ENCODE peak calls at places on chromosomes 2 and 18, in seven cellular contexts. N is ovary, G is H1, H is left ventricle myocardium inferior, R is fibroblast of lung, J is lung, V is tibial nerve. P is an unnamed sample.
A peak's percentile ranks its signal among the peaks of the same experiment; 100 is the strongest.

GRCh38 chr18:73901589-73901988 is 246.0 kb downstream of the FBXO15 start:
- DNase-seq in N (no peak), G (no peak), H (no peak), R (no peak), J (no peak), V (no peak), P (no peak)

GRCh38 chr2:167196461-167197252 is 308.4 kb downstream of the XIRP2 start:
- DNase-seq in N (no peak), G (no peak), H (peak; percentile 46), R (peak; percentile 78), J (no peak), V (no peak), P (no peak)

GRCh38 chr2:19114754-19115231 is 243.6 kb downstream of the OSR1 start:
- DNase-seq in N (no peak), G (no peak), H (peak; percentile 27), R (no peak), J (no peak), V (no peak), P (no peak)

GRCh38 chr18:57231846-57232245 is 85.0 kb downstream of the BOD1L2 start:
- DNase-seq in N (no peak), G (no peak), H (no peak), R (no peak), J (no peak), V (no peak), P (no peak)

GRCh38 chr18:26526128-26526965 is 22.0 kb downstream of the KCTD1 start:
- DNase-seq in N (no peak), G (peak; percentile 50), H (no peak), R (no peak), J (no peak), V (no peak), P (no peak)

GRCh38 chr18:65859075-65859474 is 108.3 kb downstream of the CDH7 start:
- DNase-seq in N (no peak), G (no peak), H (no peak), R (no peak), J (no peak), V (no peak), P (no peak)

GRCh38 chr2:8607591-8607990 is 74.3 kb upstream of the ID2 start:
- DNase-seq in N (no peak), G (no peak), H (no peak), R (no peak), J (no peak), V (no peak), P (peak; percentile 62)

GRCh38 chr2:400988-401679 is 113.2 kb upstream of the ALKAL2 start:
- DNase-seq in N (no peak), G (peak; percentile 46), H (no peak), R (no peak), J (no peak), V (no peak), P (no peak)

GRCh38 chr2:239019193-239019581 is 171.3 kb downstream of the TWIST2 start:
- DNase-seq in N (peak; percentile 16), G (no peak), H (no peak), R (no peak), J (no peak), V (no peak), P (no peak)

GRCh38 chr2:184543832-184544231 is 54.5 kb upstream of the ZNF804A start:
- DNase-seq in N (no peak), G (no peak), H (no peak), R (no peak), J (no peak), V (no peak), P (no peak)

GRCh38 chr2:48343571-48344440 is 186.1 kb upstream of the STON1 start:
- DNase-seq in N (no peak), G (no peak), H (no peak), R (peak; percentile 88), J (no peak), V (no peak), P (no peak)

GRCh38 chr2:233793465-233794127 is 15.5 kb downstream of the MROH2A start:
- DNase-seq in N (no peak), G (peak; percentile 23), H (no peak), R (no peak), J (peak; percentile 26), V (no peak), P (no peak)

GRCh38 chr2:23664069-23664788 is 262.7 kb downstream of the ATAD2B start:
- DNase-seq in N (no peak), G (no peak), H (no peak), R (no peak), J (no peak), V (no peak), P (no peak)

GRCh38 chr18:8962192-8962772 is 140.2 kb upstream of the NDUFV2 start:
- DNase-seq in N (no peak), G (no peak), H (no peak), R (no peak), J (no peak), V (no peak), P (no peak)

GRCh38 chr2:121969766-121970639 is 214.6 kb downstream of the TSN start:
- DNase-seq in N (no peak), G (no peak), H (no peak), R (no peak), J (no peak), V (no peak), P (no peak)

GRCh38 chr2:166468124-166469024 is 25.7 kb downstream of the SCN7A start:
- DNase-seq in N (no peak), G (no peak), H (no peak), R (peak; percentile 78), J (no peak), V (no peak), P (no peak)

GRCh38 chr2:168528469-168528868 is 72.4 kb downstream of the CERS6 start:
- DNase-seq in N (no peak), G (no peak), H (no peak), R (peak; percentile 59), J (no peak), V (no peak), P (no peak)

GRCh38 chr2:152861349-152861942 is 143.0 kb downstream of the ARL6IP6 start:
- DNase-seq in N (no peak), G (peak; percentile 63), H (no peak), R (peak; percentile 16), J (peak; percentile 42), V (no peak), P (no peak)

GRCh38 chr2:218898109-218898878 is 17.6 kb downstream of the WNT10A start:
- DNase-seq in N (peak; percentile 75), G (peak; percentile 99), H (peak; percentile 67), R (peak; percentile 38), J (peak; percentile 69), V (peak; percentile 62), P (peak; percentile 80)

GRCh38 chr2:105081006-105081701 is 43.3 kb downstream of the MRPS9 start:
- DNase-seq in N (no peak), G (no peak), H (no peak), R (peak; percentile 8), J (no peak), V (no peak), P (no peak)

GRCh38 chr18:34977787-34978532 is 63.3 kb upstream of the MAPRE2 start:
- DNase-seq in N (peak; percentile 26), G (peak; percentile 77), H (peak; percentile 37), R (peak; percentile 20), J (peak; percentile 55), V (no peak), P (no peak)

GRCh38 chr18:77127769-77128671 is 4.6 kb downstream of the MBP start:
- DNase-seq in N (no peak), G (no peak), H (no peak), R (peak; percentile 92), J (peak; percentile 53), V (no peak), P (peak; percentile 90)

GRCh38 chr2:186303091-186303490 is 183.0 kb upstream of the ZC3H15 start:
- DNase-seq in N (no peak), G (no peak), H (no peak), R (no peak), J (no peak), V (no peak), P (no peak)

GRCh38 chr18:29459986-29460385 is 1283.1 kb upstream of the CDH2 start:
- DNase-seq in N (no peak), G (no peak), H (no peak), R (no peak), J (no peak), V (no peak), P (no peak)

GRCh38 chr2:223590964-223591363 is 11.2 kb downstream of the SCG2 start:
- DNase-seq in N (no peak), G (no peak), H (no peak), R (peak; percentile 80), J (no peak), V (no peak), P (no peak)

GRCh38 chr2:52113338-52113737 is 1081.4 kb upstream of the NRXN1 start:
- DNase-seq in N (no peak), G (no peak), H (no peak), R (peak; percentile 80), J (no peak), V (no peak), P (no peak)

GRCh38 chr2:29245742-29246387 is 130.7 kb downstream of the CLIP4 start:
- DNase-seq in N (no peak), G (no peak), H (no peak), R (no peak), J (no peak), V (no peak), P (no peak)

GRCh38 chr2:85584354-85584856 is at the start of gene VAMP5:
- DNase-seq in N (no peak), G (peak; percentile 64), H (peak; percentile 58), R (no peak), J (no peak), V (no peak), P (no peak)

GRCh38 chr2:225932741-225933413 is 533.4 kb downstream of the NYAP2 start:
- DNase-seq in N (no peak), G (no peak), H (no peak), R (peak; percentile 42), J (no peak), V (no peak), P (no peak)

GRCh38 chr2:65490222-65490621 is 57.8 kb upstream of the SPRED2 start:
- DNase-seq in N (no peak), G (no peak), H (no peak), R (no peak), J (no peak), V (no peak), P (no peak)
- H3K9me3 ChIP-seq in N (no peaks in the 10 kb centered on the region), G (no peaks in the 10 kb centered on the region), H (peaks cover 11% of the 10 kb centered on the region), R (no peaks in the 10 kb centered on the region), J (no peaks in the 10 kb centered on the region), V (no peaks in the 10 kb centered on the region), P (no peaks in the 10 kb centered on the region)

GRCh38 chr2:27756091-27756490 is 15.4 kb upstream of the MRPL33 start:
- DNase-seq in N (no peak), G (no peak), H (no peak), R (no peak), J (no peak), V (no peak), P (no peak)
- H3K4me1 ChIP-seq in N (no peaks in the 10 kb centered on the region), G (peaks cover 6% of the 10 kb centered on the region), H (peaks cover 19% of the 10 kb centered on the region), R (peaks cover 4% of the 10 kb centered on the region), J (no peaks in the 10 kb centered on the region), V (no peaks in the 10 kb centered on the region), P (peaks cover 10% of the 10 kb centered on the region)

GRCh38 chr2:98568161-98568956 is 40.0 kb downstream of the COA5 start:
- DNase-seq in N (no peak), G (no peak), H (no peak), R (no peak), J (no peak), V (no peak), P (no peak)
- H3K36me3 ChIP-seq in N (no peaks in the 10 kb centered on the region), G (peaks cover 44% of the 10 kb centered on the region), H (peaks cover 80% of the 10 kb centered on the region), R (peaks cover 5% of the 10 kb centered on the region), J (peaks cover 5% of the 10 kb centered on the region), V (peaks cover 100% of the 10 kb centered on the region), P (peaks cover 67% of the 10 kb centered on the region)

DNA sequence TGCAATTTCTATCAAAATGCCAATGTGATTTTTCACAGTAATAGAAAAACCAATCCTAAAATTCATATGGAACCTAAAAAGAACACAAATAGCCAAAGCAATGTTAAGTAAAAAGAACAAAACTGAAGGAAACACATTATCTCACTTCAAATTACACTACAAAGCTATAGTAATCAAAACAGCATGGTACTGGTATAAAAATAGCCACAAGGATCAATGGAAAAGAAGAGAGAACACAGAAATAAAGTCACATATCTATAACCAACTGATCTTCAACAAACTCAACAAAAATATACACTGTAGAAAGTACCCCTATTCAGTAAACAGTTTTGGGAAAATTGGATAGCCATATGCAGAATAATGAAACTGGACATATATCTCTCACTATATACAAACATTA is 252.2 kb upstream of the CYP26B1 start:
- DNase-seq in N (no peak), G (no peak), H (no peak), R (no peak), J (no peak), V (no peak), P (no peak)
- H3K9me3 ChIP-seq in N (no peaks in the 10 kb centered on the region), G (peaks cover 9% of the 10 kb centered on the region), H (peaks cover 46% of the 10 kb centered on the region), R (no peaks in the 10 kb centered on the region), J (no peaks in the 10 kb centered on the region), V (no peaks in the 10 kb centered on the region), P (no peaks in the 10 kb centered on the region)